ENCODE peak calls at places on chromosomes 16 and 17, in six cellular contexts. F is mesenchymal stem cell, M is PC-3, C is tibial nerve, Z is A549, U is Panc1. H is an unnamed sample.

GRCh38 chr17:7047566-7047965 is 3.7 kb upstream of the SLC16A11 start:
- DNase-seq in F (no peak), M (peak), C (no peak), Z (no peak), U (no peak), H (no peak)

GRCh38 chr16:67006930-67007658 is 18.7 kb downstream of the CES4A start:
- DNase-seq in F (peak), M (no peak), C (no peak), Z (no peak), U (no peak), H (no peak)

GRCh38 chr17:76405967-76406647 is 21.7 kb downstream of the SPHK1 start:
- DNase-seq in F (no peak), M (no peak), C (no peak), Z (no peak), U (no peak), H (no peak)

GRCh38 chr16:77585379-77585778 is 136.9 kb upstream of the NUDT7 start:
- DNase-seq in F (peak), M (no peak), C (no peak), Z (no peak), U (no peak), H (no peak)

GRCh38 chr17:77233635-77234334 is 93.0 kb downstream of the SEC14L1 start:
- DNase-seq in F (peak), M (peak), C (no peak), Z (peak), U (peak), H (peak)

GRCh38 chr16:89409161-89409711 is 81.1 kb downstream of the ANKRD11 start:
- DNase-seq in F (peak), M (peak), C (no peak), Z (no peak), U (no peak), H (peak)

GRCh38 chr16:49427771-49428170 is 54.2 kb downstream of the C16orf78 start:
- DNase-seq in F (no peak), M (no peak), C (no peak), Z (no peak), U (no peak), H (no peak)

GRCh38 chr16:28318042-28318597 is 25.8 kb downstream of the SBK1 start:
- DNase-seq in F (no peak), M (no peak), C (no peak), Z (no peak), U (no peak), H (no peak)

GRCh38 chr16:18049454-18050133 is 286.9 kb downstream of the NPIPA8 start:
- DNase-seq in F (no peak), M (no peak), C (no peak), Z (no peak), U (no peak), H (no peak)

GRCh38 chr16:6918661-6919060 is 414.0 kb upstream of the RBFOX1 start:
- DNase-seq in F (no peak), M (no peak), C (no peak), Z (no peak), U (no peak), H (no peak)

GRCh38 chr16:3295783-3296182 is 9.4 kb downstream of the TIGD7 start:
- DNase-seq in F (no peak), M (no peak), C (no peak), Z (no peak), U (no peak), H (no peak)

GRCh38 chr16:25097304-25097988 is 14.1 kb upstream of the LCMT1 start:
- DNase-seq in F (peak), M (no peak), C (no peak), Z (no peak), U (no peak), H (no peak)

GRCh38 chr17:64343833-64344637 is 46.6 kb downstream of the PECAM1 start:
- DNase-seq in F (peak), M (peak), C (peak), Z (peak), U (no peak), H (no peak)

GRCh38 chr17:65759532-65759931 is 198.1 kb upstream of the AXIN2 start:
- DNase-seq in F (no peak), M (no peak), C (no peak), Z (no peak), U (no peak), H (no peak)

GRCh38 chr16:63008688-63009087 is 972.5 kb upstream of the CDH8 start:
- DNase-seq in F (no peak), M (no peak), C (no peak), Z (no peak), U (no peak), H (no peak)

GRCh38 chr16:9978160-9978725 is 204.0 kb downstream of the GRIN2A start:
- DNase-seq in F (no peak), M (no peak), C (no peak), Z (no peak), U (no peak), H (no peak)

GRCh38 chr16:56878455-56878854 is 13.4 kb downstream of the SLC12A3 start:
- DNase-seq in F (no peak), M (no peak), C (no peak), Z (no peak), U (no peak), H (no peak)

GRCh38 chr16:65070831-65071230 is 51.0 kb downstream of the CDH11 start:
- DNase-seq in F (peak), M (peak), C (peak), Z (peak), U (peak), H (peak)

GRCh38 chr17:47888293-47888692 is 7.7 kb upstream of the SP2 start:
- DNase-seq in F (no peak), M (no peak), C (no peak), Z (no peak), U (no peak), H (no peak)

GRCh38 chr16:66470556-66470955 is 43.5 kb downstream of the BEAN1 start:
- DNase-seq in F (no peak), M (no peak), C (no peak), Z (no peak), U (no peak), H (no peak)

GRCh38 chr16:86095906-86096485 is 197.0 kb downstream of the IRF8 start:
- DNase-seq in F (no peak), M (no peak), C (no peak), Z (no peak), U (no peak), H (no peak)

GRCh38 chr17:58302919-58303551 is 22.3 kb upstream of the MPO start:
- DNase-seq in F (no peak), M (no peak), C (no peak), Z (no peak), U (no peak), H (no peak)

GRCh38 chr16:49617016-49617569 is 238.8 kb downstream of the ZNF423 start:
- DNase-seq in F (no peak), M (no peak), C (no peak), Z (no peak), U (no peak), H (no peak)

GRCh38 chr17:4375039-4375748 is 8.7 kb upstream of the UBE2G1 start:
- DNase-seq in F (no peak), M (no peak), C (no peak), Z (no peak), U (no peak), H (no peak)

GRCh38 chr16:88905563-88905962 is 39.1 kb upstream of the PABPN1L start:
- DNase-seq in F (no peak), M (no peak), C (no peak), Z (peak), U (no peak), H (no peak)

GRCh38 chr16:57593021-57593420 is 35.4 kb upstream of the ADGRG1 start:
- DNase-seq in F (no peak), M (no peak), C (no peak), Z (no peak), U (no peak), H (no peak)

GRCh38 chr17:51165680-51166197 is 472 bp upstream of the NME2 start:
- DNase-seq in F (no peak), M (no peak), C (no peak), Z (peak), U (no peak), H (no peak)

GRCh38 chr17:77120866-77121265 is 19.9 kb upstream of the SEC14L1 start:
- DNase-seq in F (no peak), M (peak), C (no peak), Z (no peak), U (no peak), H (no peak)

GRCh38 chr16:813204-813915 is 12.8 kb upstream of the GNG13 start:
- DNase-seq in F (peak), M (peak), C (peak), Z (peak), U (no peak), H (no peak)

GRCh38 chr17:50908860-50909764 is 43.0 kb upstream of the TOB1 start:
- DNase-seq in F (no peak), M (no peak), C (peak), Z (no peak), U (no peak), H (no peak)

GRCh38 chr16:1345651-1346421 is 5.8 kb downstream of the TSR3 start:
- DNase-seq in F (no peak), M (no peak), C (no peak), Z (no peak), U (no peak), H (no peak)

GRCh38 chr17:45098869-45099616 is 33.3 kb downstream of the PLCD3 start:
- DNase-seq in F (peak), M (peak), C (peak), Z (peak), U (peak), H (peak)

GRCh38 chr17:8397636-8398035 is at the start of gene RNF222:
- DNase-seq in F (no peak), M (peak), C (no peak), Z (no peak), U (no peak), H (no peak)

GRCh38 chr17:962650-963049 is 16.9 kb downstream of the NXN start:
- DNase-seq in F (peak), M (no peak), C (no peak), Z (no peak), U (no peak), H (no peak)

GRCh38 chr16:13453325-13453724 is 466.6 kb upstream of the ERCC4 start:
- DNase-seq in F (no peak), M (no peak), C (no peak), Z (no peak), U (no peak), H (peak)

GRCh38 chr16:67165121-67166034 is 833 bp downstream of the HSF4 start:
- DNase-seq in F (peak), M (no peak), C (no peak), Z (no peak), U (no peak), H (no peak)

GRCh38 chr17:83067718-83068261 is 11.6 kb upstream of the METRNL start:
- DNase-seq in F (no peak), M (peak), C (no peak), Z (peak), U (no peak), H (no peak)

GRCh38 chr16:15858921-15859668 is 2.3 kb upstream of the MYH11 start:
- DNase-seq in F (no peak), M (no peak), C (no peak), Z (no peak), U (no peak), H (no peak)

GRCh38 chr16:28513484-28514181 is 7.0 kb upstream of the IL27 start:
- DNase-seq in F (peak), M (no peak), C (no peak), Z (no peak), U (no peak), H (no peak)

GRCh38 chr17:58120195-58120822 is 27.9 kb upstream of the OR4D1 start:
- DNase-seq in F (peak), M (peak), C (peak), Z (no peak), U (no peak), H (no peak)

DNA sequence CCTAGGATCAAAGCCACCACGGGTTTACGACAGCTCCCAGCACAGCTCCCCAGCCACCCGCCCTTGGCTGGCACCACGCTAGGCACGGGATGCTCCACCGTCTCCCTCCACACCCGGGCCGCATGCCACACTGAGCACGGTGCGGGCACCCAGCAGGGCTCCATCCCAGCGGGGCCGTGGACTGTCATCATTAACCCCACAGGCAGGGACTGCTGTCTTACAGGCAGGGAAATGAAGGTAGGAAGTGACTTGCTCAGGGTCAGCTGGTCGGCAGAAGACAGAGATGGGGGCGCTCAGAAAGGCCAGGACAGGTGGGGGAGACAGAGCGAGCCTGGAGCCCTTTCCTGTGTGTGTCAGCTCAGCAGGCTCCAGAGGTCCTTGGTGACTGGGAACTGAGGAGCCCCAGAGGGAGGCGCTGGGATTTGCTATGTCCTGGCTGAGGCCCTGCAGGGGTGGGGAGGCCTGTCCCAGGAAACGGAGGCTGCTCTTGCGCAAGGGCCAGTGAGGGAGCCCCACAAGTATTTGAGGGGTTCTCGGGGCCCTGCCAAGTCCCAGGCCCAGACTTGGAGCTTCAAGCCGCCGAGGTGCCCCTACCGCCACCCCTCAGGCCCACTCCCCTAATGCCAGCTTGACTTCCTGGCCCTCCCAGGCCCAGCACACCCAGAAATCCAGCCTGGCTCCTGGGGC is 3.2 kb downstream of the UBALD1 start:
- DNase-seq in F (peak), M (no peak), C (no peak), Z (no peak), U (no peak), H (no peak)
- H3K27ac ChIP-seq in F (no peak), M (no peak), C (no peak), Z (peak), U (no peak), H (no peak)

GRCh38 chr16:71600822-71601221 is 23.9 kb upstream of the TAT start:
- DNase-seq in F (no peak), M (no peak), C (no peak), Z (no peak), U (no peak), H (no peak)
- H3K27ac ChIP-seq in F (no peak), M (no peak), C (no peak), Z (no peak), U (no peak), H (no peak)

GRCh38 chr17:79468183-79468944 is 142.5 kb downstream of the RBFOX3 start:
- DNase-seq in F (no peak), M (no peak), C (no peak), Z (no peak), U (no peak), H (no peak)
- H3K27ac ChIP-seq in F (no peak), M (no peak), C (no peak), Z (peak), U (no peak), H (no peak)

GRCh38 chr16:70795513-70795912 is 5.4 kb downstream of the VAC14 start:
- DNase-seq in F (no peak), M (no peak), C (no peak), Z (no peak), U (no peak), H (no peak)
- H3K27ac ChIP-seq in F (no peak), M (no peak), C (no peak), Z (no peak), U (no peak), H (no peak)

GRCh38 chr16:81521141-81521626 is 76.6 kb downstream of the CMIP start:
- DNase-seq in F (no peak), M (no peak), C (no peak), Z (no peak), U (no peak), H (no peak)

GRCh38 chr16:81520560-81521135 is 76.0 kb downstream of the CMIP start:
- DNase-seq in F (no peak), M (no peak), C (no peak), Z (no peak), U (no peak), H (no peak)

GRCh38 chr16:81518439-81518757 is 73.8 kb downstream of the CMIP start:
- DNase-seq in F (no peak), M (no peak), C (no peak), Z (no peak), U (no peak), H (no peak)

GRCh38 chr16:81520151-81520470 is 75.5 kb downstream of the CMIP start:
- DNase-seq in F (no peak), M (no peak), C (no peak), Z (no peak), U (no peak), H (no peak)

DNA sequence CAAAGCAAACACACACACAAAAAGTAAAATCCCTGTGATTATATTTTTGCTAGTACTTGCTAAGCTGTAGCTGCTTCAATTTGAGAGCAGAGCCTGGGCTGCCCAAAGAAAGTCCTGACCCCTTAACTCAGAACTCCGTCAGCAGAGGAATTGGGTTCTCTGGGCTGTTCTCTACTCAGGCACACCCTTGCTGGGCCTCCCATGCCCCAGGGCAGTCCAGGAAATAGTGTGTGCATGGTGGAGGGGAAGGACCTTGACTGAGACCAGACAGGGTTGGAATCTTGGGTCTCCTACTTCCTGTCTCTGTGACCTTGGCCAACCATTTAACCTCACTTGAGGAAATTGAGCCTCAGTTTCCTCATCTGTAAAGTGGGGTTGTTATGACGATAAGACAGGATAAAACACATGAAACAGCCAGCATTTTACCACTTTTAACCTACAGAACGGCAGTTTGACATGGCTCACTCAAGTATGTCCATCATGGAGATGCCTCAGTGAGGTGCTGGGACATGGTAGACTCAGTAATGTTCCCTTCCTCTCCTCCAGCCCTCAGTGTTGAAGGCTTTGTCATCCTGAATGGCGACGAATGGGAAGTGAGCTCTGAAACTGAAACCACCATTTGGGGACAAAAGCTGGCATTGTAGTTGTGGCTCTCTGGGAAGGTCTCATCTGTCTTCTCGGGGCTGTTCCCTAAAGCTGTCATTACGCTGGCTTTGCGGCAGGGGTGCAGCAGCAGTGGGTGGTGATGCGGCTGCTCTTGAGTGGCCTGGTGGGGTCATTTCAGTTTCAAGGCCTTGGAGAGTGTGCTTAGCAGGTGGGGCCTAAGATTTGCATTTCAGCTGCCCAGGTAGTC is 74.9 kb downstream of the CMIP start:
- DNase-seq in F (no peak), M (peak), C (no peak), Z (no peak), U (no peak), H (no peak)
- H3K27ac ChIP-seq in F (no peak), M (peak), C (no peak), Z (peak), U (peak), H (peak)

GRCh38 chr16:68909099-68909733 is 65.9 kb downstream of the TANGO6 start:
- DNase-seq in F (peak), M (no peak), C (no peak), Z (no peak), U (no peak), H (no peak)
- H3K27ac ChIP-seq in F (no peak), M (no peak), C (no peak), Z (peak), U (no peak), H (no peak)

GRCh38 chr16:81483064-81483969 is 38.7 kb downstream of the CMIP start:
- DNase-seq in F (peak), M (no peak), C (no peak), Z (no peak), U (no peak), H (no peak)
- H3K27ac ChIP-seq in F (no peak), M (no peak), C (no peak), Z (peak), U (no peak), H (peak)

GRCh38 chr17:68588362-68588761 is 12.8 kb downstream of the FAM20A start:
- DNase-seq in F (no peak), M (no peak), C (no peak), Z (no peak), U (no peak), H (no peak)
- H3K27ac ChIP-seq in F (no peak), M (no peak), C (no peak), Z (no peak), U (no peak), H (no peak)

H was measured in epithelial cell of prostate.